ENCODE peak calls at places on chromosome 13, in nine cellular contexts. K is CD8-positive, alpha-beta T cell; M is stimulated activated CD8-positive, alpha-beta memory T cell treated with anti-CD3 and anti-CD28 coated beads, Interleukin-15, amount 100 ng/mL, for 48 hours; T is mucosa of gallbladder; Z is upper lobe of right lung; P is myocyte; R is astrocyte of the spinal cord; G is globus pallidus; D is effector CD4-positive, alpha-beta T cell. W is an unnamed sample.

GRCh38 chr13:41075034-41075433 is 13.7 kb downstream of the WBP4 start:
- DNase-seq in K (peak), M (no peak), T (no peak), Z (no peak), P (peak), R (peak), G (peak), D (peak), W (no peak)

GRCh38 chr13:45932172-45932571 is 80.6 kb upstream of the SIAH3 start:
- DNase-seq in K (no peak), M (no peak), T (no peak), Z (no peak), P (no peak), R (no peak), G (no peak), D (no peak), W (no peak)

GRCh38 chr13:73465629-73465974 is 406.8 kb downstream of the KLF5 start:
- DNase-seq in K (no peak), M (no peak), T (no peak), Z (no peak), P (no peak), R (peak), G (no peak), D (no peak), W (no peak)

GRCh38 chr13:114128624-114129522 is 3.5 kb downstream of the RASA3 start:
- DNase-seq in K (peak), M (peak), T (peak), Z (peak), P (peak), R (peak), G (peak), D (peak), W (no peak)

GRCh38 chr13:81184556-81185265 is 843.8 kb upstream of the SPRY2 start:
- DNase-seq in K (no peak), M (no peak), T (no peak), Z (no peak), P (no peak), R (peak), G (no peak), D (no peak), W (no peak)

GRCh38 chr13:39603424-39603947 is 493 bp upstream of the LHFPL6 start:
- DNase-seq in K (no peak), M (no peak), T (no peak), Z (no peak), P (peak), R (peak), G (peak), D (no peak), W (no peak)

GRCh38 chr13:39451860-39452301 is 151.1 kb downstream of the LHFPL6 start:
- DNase-seq in K (no peak), M (no peak), T (no peak), Z (no peak), P (peak), R (peak), G (no peak), D (no peak), W (no peak)

GRCh38 chr13:79723462-79724116 is 242.6 kb downstream of the NDFIP2 start:
- DNase-seq in K (no peak), M (no peak), T (no peak), Z (no peak), P (peak), R (no peak), G (peak), D (no peak), W (no peak)

GRCh38 chr13:65787087-65787486 is 1443.0 kb downstream of the PCDH9 start:
- DNase-seq in K (no peak), M (no peak), T (no peak), Z (no peak), P (no peak), R (no peak), G (no peak), D (no peak), W (no peak)

GRCh38 chr13:91115776-91116175 is 231.7 kb upstream of the MIR17HG start:
- DNase-seq in K (no peak), M (no peak), T (no peak), Z (no peak), P (no peak), R (no peak), G (no peak), D (no peak), W (no peak)

GRCh38 chr13:50713849-50714248 is 129.6 kb downstream of the DLEU7 start:
- DNase-seq in K (no peak), M (no peak), T (no peak), Z (no peak), P (peak), R (peak), G (peak), D (no peak), W (no peak)

GRCh38 chr13:41222259-41222852 is 28.0 kb upstream of the KBTBD7 start:
- DNase-seq in K (peak), M (peak), T (peak), Z (no peak), P (peak), R (peak), G (peak), D (peak), W (peak)

GRCh38 chr13:73715910-73716257 is 418.3 kb downstream of the KLF12 start:
- DNase-seq in K (no peak), M (no peak), T (no peak), Z (no peak), P (peak), R (no peak), G (no peak), D (no peak), W (no peak)

W was measured in NCI-H1436.